ENCODE peak calls at places on chromosomes 16 and 17, in seven cellular contexts. I is hippocampal formation; R is endothelial cell; O is activated naive CD8-positive, alpha-beta T cell treated with anti-CD3 and anti-CD28 coated beads, Interleukin-2, amount 50 U/mL, for 24 hours; X is T-helper 2 cell treated with Interferon-gamma antibody and Interleukin-4, amounts not matched to agents 5 μg/mL and 100 μg/mL, for 36 hours; A is GM03348; P is AML-193. K is an unnamed sample.

GRCh38 chr16:2748757-2749455 is 3.5 kb upstream of the SRRM2 start:
- DNase-seq in I (no peak), R (no peak), O (no peak), X (no peak), A (no peak), P (no peak), K (no peak)

GRCh38 chr17:5668557-5669138 is 84.3 kb upstream of the NLRP1 start:
- DNase-seq in I (no peak), R (no peak), O (no peak), X (no peak), A (no peak), P (no peak), K (no peak)

GRCh38 chr17:56594528-56595418 is 1.3 kb downstream of the NOG start:
- DNase-seq in I (no peak), R (peak), O (peak), X (peak), A (peak), P (no peak), K (peak)

GRCh38 chr17:40819528-40820125 is 2.8 kb downstream of the KRT10 start:
- DNase-seq in I (no peak), R (peak), O (no peak), X (no peak), A (peak), P (peak), K (no peak)

GRCh38 chr17:19538095-19539039 is 4.7 kb downstream of the SLC47A1 start:
- DNase-seq in I (peak), R (no peak), O (no peak), X (no peak), A (no peak), P (peak), K (no peak)

GRCh38 chr17:33292981-33293867 is at the start of gene ASIC2:
- DNase-seq in I (no peak), R (peak), O (peak), X (no peak), A (peak), P (no peak), K (peak)

GRCh38 chr17:66548659-66549311 is 246.4 kb downstream of the PRKCA start:
- DNase-seq in I (no peak), R (no peak), O (no peak), X (no peak), A (no peak), P (no peak), K (no peak)

GRCh38 chr16:87146676-87147075 is 170.5 kb downstream of the C16orf95 start:
- DNase-seq in I (no peak), R (no peak), O (no peak), X (no peak), A (no peak), P (no peak), K (no peak)

GRCh38 chr17:42814633-42815399 is 9.3 kb downstream of the BECN1 start:
- DNase-seq in I (no peak), R (no peak), O (no peak), X (no peak), A (peak), P (no peak), K (no peak)

GRCh38 chr16:28531777-28532744 is 6.7 kb downstream of the NUPR1 start:
- DNase-seq in I (no peak), R (no peak), O (no peak), X (no peak), A (peak), P (no peak), K (no peak)

GRCh38 chr17:74733365-74734122 is 3.5 kb upstream of the RAB37 start:
- DNase-seq in I (no peak), R (no peak), O (no peak), X (no peak), A (no peak), P (no peak), K (no peak)

GRCh38 chr17:17994271-17994670 is 21.6 kb downstream of the DRC3 start:
- DNase-seq in I (no peak), R (peak), O (peak), X (no peak), A (no peak), P (no peak), K (peak)

GRCh38 chr16:10226672-10227306 is 44.6 kb upstream of the GRIN2A start:
- DNase-seq in I (no peak), R (no peak), O (no peak), X (no peak), A (no peak), P (no peak), K (no peak)

GRCh38 chr16:51057102-51057793 is 93.8 kb downstream of the SALL1 start:
- DNase-seq in I (no peak), R (no peak), O (no peak), X (no peak), A (no peak), P (no peak), K (no peak)

GRCh38 chr17:71251936-71252335 is 868.9 kb upstream of the SOX9 start:
- DNase-seq in I (no peak), R (no peak), O (no peak), X (no peak), A (peak), P (no peak), K (no peak)

GRCh38 chr16:19808061-19808621 is 76.5 kb downstream of the GPRC5B start:
- DNase-seq in I (peak), R (no peak), O (no peak), X (no peak), A (no peak), P (no peak), K (no peak)

GRCh38 chr17:36980281-36980761 is 31.6 kb downstream of the AATF start:
- DNase-seq in I (no peak), R (no peak), O (no peak), X (no peak), A (no peak), P (no peak), K (no peak)

GRCh38 chr17:81418710-81419332 is 23.6 kb downstream of the BAHCC1 start:
- DNase-seq in I (no peak), R (no peak), O (no peak), X (no peak), A (no peak), P (no peak), K (no peak)

GRCh38 chr16:63442246-63442645 is 1406.0 kb upstream of the CDH8 start:
- DNase-seq in I (no peak), R (no peak), O (no peak), X (no peak), A (no peak), P (no peak), K (no peak)

GRCh38 chr17:68646626-68647526 is 45.7 kb upstream of the FAM20A start:
- DNase-seq in I (no peak), R (no peak), O (no peak), X (no peak), A (no peak), P (no peak), K (no peak)